ENCODE peak calls at places on chromosomes 7 and 10, in ten cellular contexts. Q is T-helper 22 cell; L is epithelial cell of esophagus; G is ovary; F is AG20443; T is Kasumi-1; A is stimulated activated CD4-positive, alpha-beta T cell treated with anti-CD3 and anti-CD28 coated beads, Interleukin-4, amount 100 ng/mL, for 1 hour; D is HCT116; C is GM13976; M is fibroblast of lung. B is an unnamed sample.

GRCh38 chr10:122567056-122567660 is 6.6 kb downstream of the DMBT1 start:
- DNase-seq in L (peak), G (peak), Q (no peak), T (no peak), A (peak), F (peak), D (peak), C (peak), M (no peak), B (peak)

GRCh38 chr7:97179454-97180104 is 62.1 kb downstream of the SDHAF3 start:
- DNase-seq in A (peak), C (peak), L (peak), T (peak), M (peak), Q (no peak), G (no peak), D (peak), F (peak), B (no peak)

GRCh38 chr10:88781206-88781605 is 21.3 kb upstream of the LIPM start:
- DNase-seq in C (no peak), L (peak), M (no peak), Q (no peak), T (no peak), G (no peak), D (no peak), A (no peak), F (no peak), B (no peak)

GRCh38 chr7:137634356-137634755 is 212.4 kb downstream of the DGKI start:
- DNase-seq in Q (no peak), T (no peak), M (no peak), C (no peak), G (no peak), A (no peak), L (peak), D (no peak), F (no peak), B (no peak)

GRCh38 chr7:35430547-35431153 is 176.8 kb upstream of the TBX20 start:
- DNase-seq in A (no peak), D (peak), F (no peak), L (peak), T (peak), C (peak), Q (no peak), G (no peak), M (no peak), B (peak)

GRCh38 chr7:44415047-44415446 is 75.4 kb downstream of the NUDCD3 start:
- DNase-seq in G (no peak), T (no peak), M (peak), C (no peak), D (no peak), F (no peak), Q (no peak), A (no peak), L (peak), B (no peak)

GRCh38 chr10:33566426-33566825 is 232.0 kb upstream of the NRP1 start:
- DNase-seq in L (no peak), C (no peak), T (no peak), M (no peak), Q (no peak), A (no peak), D (no peak), G (no peak), F (no peak), B (no peak)

GRCh38 chr10:23918839-23919238 is 290.1 kb upstream of the KIAA1217 start:
- DNase-seq in T (peak), Q (no peak), C (no peak), L (peak), M (peak), G (no peak), F (no peak), D (no peak), A (no peak), B (no peak)

GRCh38 chr7:148623586-148624282 is 33.2 kb downstream of the C7orf33 start:
- DNase-seq in F (peak), Q (no peak), M (peak), A (no peak), D (no peak), T (peak), L (peak), C (no peak), G (no peak), B (no peak)

GRCh38 chr7:76318488-76319353 is 16.2 kb downstream of the HSPB1 start:
- DNase-seq in A (peak), F (peak), Q (peak), D (no peak), L (peak), T (peak), G (peak), C (peak), M (peak), B (peak)

GRCh38 chr10:97870990-97871389 is 21.3 kb downstream of the GOLGA7B start:
- DNase-seq in L (no peak), M (no peak), C (no peak), F (no peak), G (no peak), A (no peak), T (no peak), D (no peak), Q (no peak), B (no peak)

GRCh38 chr10:114441107-114441506 is 36.8 kb upstream of the AFAP1L2 start:
- DNase-seq in C (no peak), D (no peak), G (no peak), T (no peak), F (no peak), Q (no peak), L (no peak), A (no peak), M (no peak), B (no peak)

GRCh38 chr7:114790526-114790925 is 131.4 kb upstream of the MDFIC start:
- DNase-seq in T (no peak), M (no peak), Q (no peak), L (no peak), F (no peak), D (no peak), G (no peak), A (no peak), C (no peak), B (no peak)

GRCh38 chr7:127938588-127938987 is 92.6 kb downstream of the LRRC4 start:
- DNase-seq in M (peak), T (no peak), D (no peak), G (no peak), Q (no peak), F (peak), C (no peak), L (peak), A (no peak), B (no peak)

GRCh38 chr10:78541528-78542470 is 508.1 kb downstream of the RPS24 start:
- DNase-seq in L (no peak), A (no peak), F (peak), M (peak), Q (no peak), T (no peak), C (no peak), D (no peak), G (no peak), B (no peak)

GRCh38 chr10:777913-778479 is 88.5 kb upstream of the DIP2C start:
- DNase-seq in C (peak), D (no peak), G (no peak), M (no peak), T (no peak), F (peak), Q (no peak), A (no peak), L (no peak), B (no peak)

GRCh38 chr7:22723171-22723601 is 3.8 kb upstream of the IL6 start:
- DNase-seq in F (peak), C (no peak), Q (no peak), L (no peak), G (no peak), D (no peak), M (peak), T (peak), A (no peak), B (no peak)

GRCh38 chr10:102342958-102343357 is 52.5 kb upstream of the NFKB2 start:
- DNase-seq in F (peak), M (peak), T (no peak), L (peak), A (no peak), C (no peak), Q (no peak), D (no peak), G (no peak), B (no peak)

GRCh38 chr10:53453196-53453595 is 680.6 kb upstream of the MBL2 start:
- DNase-seq in F (no peak), L (peak), A (no peak), D (no peak), M (no peak), T (peak), G (no peak), C (no peak), Q (no peak), B (no peak)

GRCh38 chr10:3935141-3935540 is 150.1 kb upstream of the KLF6 start:
- DNase-seq in M (peak), T (no peak), L (peak), A (peak), F (peak), Q (peak), G (peak), C (peak), D (no peak), B (no peak)

GRCh38 chr7:133164444-133164843 is 82.6 kb upstream of the CHCHD3 start:
- DNase-seq in D (no peak), M (no peak), A (no peak), G (no peak), F (no peak), C (no peak), L (no peak), T (no peak), Q (no peak), B (no peak)

GRCh38 chr7:28955723-28956607 is 2.2 kb downstream of the TRIL start:
- DNase-seq in A (peak), G (peak), M (peak), Q (no peak), D (no peak), C (peak), L (peak), T (no peak), F (peak), B (peak)

GRCh38 chr10:104612577-104613205 is 28.4 kb upstream of the SORCS3 start:
- DNase-seq in F (no peak), M (no peak), T (no peak), L (no peak), C (no peak), Q (no peak), D (no peak), A (no peak), G (no peak), B (no peak)

GRCh38 chr10:93334901-93335312 is 147.2 kb downstream of the MYOF start:
- DNase-seq in T (no peak), Q (no peak), G (no peak), C (no peak), F (peak), D (peak), M (peak), L (peak), A (no peak), B (no peak)

GRCh38 chr10:100037758-100038315 is 28.1 kb upstream of the DNMBP start:
- DNase-seq in F (no peak), A (no peak), L (peak), T (no peak), Q (no peak), M (no peak), D (no peak), G (no peak), C (no peak), B (no peak)

GRCh38 chr10:43694526-43694925 is 45.8 kb upstream of the ZNF32 start:
- DNase-seq in Q (no peak), A (no peak), T (no peak), D (no peak), C (no peak), L (no peak), G (no peak), M (no peak), F (no peak), B (no peak)

GRCh38 chr10:61793760-61794713 is 107.5 kb upstream of the ARID5B start:
- DNase-seq in C (no peak), D (no peak), Q (no peak), L (no peak), M (peak), G (no peak), T (no peak), A (no peak), F (peak), B (no peak)

GRCh38 chr7:12957487-12957886 is 270.1 kb downstream of the ARL4A start:
- DNase-seq in M (no peak), L (no peak), C (no peak), D (no peak), T (no peak), A (no peak), Q (no peak), G (no peak), F (no peak), B (no peak)

GRCh38 chr10:69101451-69102095 is 13.7 kb downstream of the SRGN start:
- DNase-seq in L (peak), Q (no peak), A (no peak), F (no peak), C (no peak), D (no peak), M (peak), T (peak), G (no peak), B (no peak)

GRCh38 chr7:30703756-30704155 is 21.5 kb upstream of the CRHR2 start:
- DNase-seq in Q (no peak), A (no peak), T (no peak), D (no peak), M (no peak), C (no peak), G (no peak), L (no peak), F (no peak), B (no peak)

GRCh38 chr10:21989453-21990154 is 13.9 kb downstream of the DNAJC1 start:
- DNase-seq in T (peak), M (peak), C (peak), L (peak), G (peak), F (peak), A (no peak), Q (no peak), D (peak), B (no peak)

GRCh38 chr10:27192284-27192683 is 37.1 kb downstream of the MASTL start:
- DNase-seq in C (no peak), L (peak), A (no peak), M (peak), G (no peak), Q (no peak), F (peak), T (no peak), D (peak), B (no peak)

GRCh38 chr7:44277391-44277790 is 48.0 kb downstream of the CAMK2B start:
- DNase-seq in D (no peak), A (no peak), M (no peak), Q (no peak), C (no peak), G (peak), F (no peak), L (no peak), T (no peak), B (no peak)

GRCh38 chr10:33963656-33964175 is 629.2 kb upstream of the NRP1 start:
- DNase-seq in M (no peak), G (no peak), Q (no peak), T (no peak), F (no peak), C (no peak), A (no peak), D (no peak), L (no peak), B (no peak)

GRCh38 chr10:27223964-27224363 is 16.6 kb downstream of the ACBD5 start:
- DNase-seq in C (no peak), L (peak), F (peak), M (peak), T (peak), Q (no peak), D (no peak), A (peak), G (no peak), B (no peak)

B was measured in 8988T.